ENCODE peak calls at places on chromosome 10, in four cellular contexts. A, F, C and H are unnamed samples.

GRCh38 chr10:9762966-9763656 is 1254.6 kb upstream of the CELF2 start:
- DNase-seq in A (peak; percentile 82), F (no peak), C (peak; percentile 51), H (peak; percentile 32)

GRCh38 chr10:116721048-116721897 is 21.1 kb downstream of the HSPA12A start:
- DNase-seq in A (no peak), F (no peak), C (no peak), H (no peak)

GRCh38 chr10:29253096-29254029 is 35.5 kb upstream of the LYZL1 start:
- DNase-seq in A (no peak), F (peak; percentile 70), C (no peak), H (no peak)

GRCh38 chr10:69262249-69262864 is 15.9 kb upstream of the HK1 start:
- DNase-seq in A (no peak), F (no peak), C (no peak), H (no peak)

GRCh38 chr10:123402656-123403055 is 248.5 kb downstream of the BUB3 start:
- DNase-seq in A (no peak), F (no peak), C (no peak), H (no peak)

GRCh38 chr10:90138844-90139243 is 437.5 kb downstream of the KIF20B start:
- DNase-seq in A (no peak), F (no peak), C (peak; percentile 37), H (no peak)

GRCh38 chr10:112852308-112852707 is 97.7 kb upstream of the TCF7L2 start:
- DNase-seq in A (no peak), F (no peak), C (no peak), H (no peak)

GRCh38 chr10:99927719-99928280 is 81.9 kb downstream of the DNMBP start:
- DNase-seq in A (no peak), F (no peak), C (no peak), H (no peak)

GRCh38 chr10:85043207-85043606 is 714.8 kb downstream of the CCSER2 start:
- DNase-seq in A (no peak), F (no peak), C (no peak), H (no peak)

GRCh38 chr10:119658274-119658673 is 7.1 kb downstream of the BAG3 start:
- DNase-seq in A (peak; percentile 94), F (peak; percentile 96), C (peak; percentile 91), H (peak; percentile 90)

GRCh38 chr10:1420663-1421362 is 316.5 kb downstream of the ADARB2 start:
- DNase-seq in A (no peak), F (no peak), C (peak; percentile 31), H (peak; percentile 64)
- TF ChIP-seq CTCF in A (no peak), F (peak; percentile 27), C (peak; percentile 63), H (peak; percentile 64)

GRCh38 chr10:986881-987634 is 1.2 kb upstream of the GTPBP4 start:
- DNase-seq in A (peak; percentile 86), F (no peak), C (peak; percentile 32), H (peak; percentile 50)

GRCh38 chr10:988667-989545 is 672 bp downstream of the GTPBP4 start:
- DNase-seq in A (peak; percentile 28), F (no peak), C (peak; percentile 55), H (no peak)

GRCh38 chr10:987635-987905 is 664 bp upstream of the GTPBP4 start:
- DNase-seq in A (peak; percentile 35), F (no peak), C (peak; percentile 23), H (peak; percentile 18)

GRCh38 chr10:986137-986825 is 2.0 kb upstream of the GTPBP4 start:
- DNase-seq in A (peak; percentile 79), F (no peak), C (peak; percentile 91), H (peak; percentile 79)

GRCh38 chr10:987906-988666 is at the start of gene GTPBP4:
- DNase-seq in A (peak; percentile 97), F (peak; percentile 100), C (peak; percentile 88), H (peak; percentile 97)
- TF ChIP-seq CTCF in A (peak; percentile 28), F (no peak), C (peak; percentile 39), H (peak; percentile 59)

GRCh38 chr10:80203835-80204148 is 1.5 kb downstream of the ANXA11 start:
- DNase-seq in A (no peak), F (no peak), C (no peak), H (no peak)

GRCh38 chr10:80204193-80204714 is 1.1 kb downstream of the ANXA11 start:
- DNase-seq in A (no peak), F (peak; percentile 59), C (peak; percentile 60), H (peak; percentile 76)

GRCh38 chr10:80204801-80205477 is 398 bp downstream of the ANXA11 start:
- DNase-seq in A (peak; percentile 30), F (peak; percentile 71), C (no peak), H (peak; percentile 34)

GRCh38 chr10:80201592-80202256 is 3.6 kb downstream of the ANXA11 start:
- DNase-seq in A (no peak), F (peak; percentile 84), C (no peak), H (no peak)

GRCh38 chr10:80202934-80203834 is 2.2 kb downstream of the ANXA11 start:
- DNase-seq in A (peak; percentile 85), F (peak; percentile 91), C (peak; percentile 49), H (peak; percentile 34)
- TF ChIP-seq CTCF in A (peak; percentile 27), F (peak; percentile 26), C (peak; percentile 46), H (no peak)

DNA sequence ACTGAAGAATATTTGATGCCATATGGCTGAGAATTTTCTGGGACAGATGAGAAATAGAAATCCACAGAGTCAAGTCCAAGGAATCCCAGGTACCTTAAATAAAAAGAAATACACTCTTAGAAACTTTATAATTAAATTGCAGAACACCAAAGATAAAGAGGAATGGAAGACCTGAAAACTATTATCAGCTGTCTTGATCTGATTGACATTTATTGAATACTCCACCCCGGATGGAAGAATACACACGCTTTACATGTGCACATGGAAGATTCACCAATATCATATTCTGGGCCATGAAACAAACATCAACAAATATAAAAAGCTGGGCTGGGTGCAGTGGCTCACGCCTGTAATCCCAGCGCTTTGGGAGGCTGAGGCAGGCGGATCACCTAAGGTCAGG is 81.6 kb downstream of the EXOC6 start:
- DNase-seq in A (no peak), F (no peak), C (no peak), H (no peak)
- TF ChIP-seq CTCF in A (no peak), F (no peak), C (no peak), H (no peak)

GRCh38 chr10:130336612-130337304 is 200.6 kb downstream of the GLRX3 start:
- DNase-seq in A (no peak), F (no peak), C (no peak), H (no peak)
- TF ChIP-seq CTCF in A (no peak), F (no peak), C (no peak), H (no peak)

DNA sequence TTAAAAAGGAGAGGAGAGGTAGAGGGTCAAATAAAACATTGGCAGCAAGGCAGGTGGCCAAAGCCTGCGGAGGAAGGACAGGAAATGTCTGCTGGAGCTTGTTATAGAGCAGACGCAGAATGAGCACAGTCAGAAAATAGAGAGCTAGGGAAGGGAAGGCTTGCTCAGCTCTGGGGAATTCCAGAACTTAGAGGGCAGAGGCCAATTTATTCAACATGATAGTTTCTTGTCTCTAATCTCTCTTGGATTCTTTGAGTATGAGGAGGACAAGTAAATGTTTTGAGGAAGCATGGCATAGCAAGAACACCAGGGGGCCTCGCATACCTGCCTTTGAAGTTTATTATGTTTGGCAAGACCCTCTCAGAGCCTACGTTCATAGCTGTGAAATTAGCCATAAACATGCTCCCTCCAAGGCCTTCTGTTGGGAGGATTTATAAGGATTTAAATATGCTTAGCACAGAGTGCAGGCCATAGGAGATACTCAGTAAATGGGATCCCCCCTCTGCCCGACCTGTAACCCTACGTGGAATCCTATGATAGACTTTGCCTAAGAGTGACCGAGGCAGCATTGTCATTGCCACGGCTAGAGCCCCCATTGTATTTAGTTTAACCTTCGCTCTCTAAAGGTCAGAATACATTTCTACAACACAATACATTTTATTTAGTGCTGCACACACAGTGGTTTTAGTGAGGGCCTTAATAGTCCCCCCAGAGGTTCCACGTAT is 293.9 kb downstream of the CCDC3 start:
- DNase-seq in A (peak; percentile 99), F (no peak), C (peak; percentile 90), H (peak; percentile 20)
- TF ChIP-seq CTCF in A (peak; percentile 82), F (peak; percentile 26), C (peak; percentile 51), H (no peak)

GRCh38 chr10:76034236-76035009 is 603.0 kb downstream of the LRMDA start:
- DNase-seq in A (no peak), F (no peak), C (no peak), H (no peak)

GRCh38 chr10:76035010-76035727 is 603.7 kb downstream of the LRMDA start:
- DNase-seq in A (no peak), F (no peak), C (no peak), H (no peak)

GRCh38 chr10:76031769-76032441 is 600.5 kb downstream of the LRMDA start:
- DNase-seq in A (no peak), F (no peak), C (no peak), H (no peak)

GRCh38 chr10:76032442-76033039 is 601.1 kb downstream of the LRMDA start:
- DNase-seq in A (no peak), F (no peak), C (no peak), H (no peak)

GRCh38 chr10:76033457-76034196 is 602.2 kb downstream of the LRMDA start:
- DNase-seq in A (peak; percentile 5), F (no peak), C (peak; percentile 48), H (no peak)
- TF ChIP-seq CTCF in A (no peak), F (no peak), C (peak; percentile 19), H (no peak)

DNA sequence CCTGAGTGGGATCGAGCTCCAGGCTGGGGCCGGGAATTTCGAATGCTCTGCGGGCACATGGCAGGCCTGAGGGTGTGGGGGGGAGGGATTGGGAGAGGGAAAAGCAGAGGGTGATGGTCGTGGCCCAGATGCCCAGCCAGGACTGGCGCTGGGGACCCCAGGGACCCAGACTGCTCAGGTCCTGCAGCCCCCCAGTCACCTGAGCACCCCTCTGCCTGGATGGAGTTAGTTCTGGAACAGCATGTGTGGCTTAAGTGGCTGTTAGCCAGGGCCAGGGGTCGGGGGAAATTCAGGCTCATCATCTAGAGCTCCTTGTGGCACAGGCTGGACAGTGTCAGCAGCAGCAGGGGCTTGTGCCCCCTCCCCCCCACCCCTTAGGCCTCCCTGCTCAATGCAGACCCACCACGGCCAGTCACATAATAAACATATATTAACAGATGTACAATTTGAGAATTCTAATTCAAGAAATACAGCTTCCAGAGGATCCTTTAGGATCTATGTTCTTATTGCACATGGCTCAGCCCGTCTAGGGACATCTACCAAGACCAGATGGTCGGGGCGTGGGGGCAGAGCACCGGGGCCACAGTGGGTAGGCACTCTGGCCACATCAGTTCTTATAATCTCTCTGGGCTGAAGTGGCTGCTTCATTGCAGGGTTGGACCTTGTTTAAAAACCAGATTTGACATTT is 22.2 kb downstream of the DNAJB12 start:
- DNase-seq in A (no peak), F (no peak), C (no peak), H (no peak)
- TF ChIP-seq CTCF in A (no peak), F (no peak), C (no peak), H (no peak)

GRCh38 chr10:83544049-83544448 is 595.3 kb upstream of the GHITM start:
- DNase-seq in A (no peak), F (no peak), C (no peak), H (no peak)
- TF ChIP-seq CTCF in A (no peak), F (no peak), C (no peak), H (no peak)